ENCODE peak calls at places on chromosome 6, in five cellular contexts. G is uterus; C is CD8-positive, alpha-beta T cell; D is activated T-cell treated with anti-CD3 and anti-CD28 coated beads for 1 hour; A is stimulated activated CD4-positive, alpha-beta T cell treated with anti-CD3 and anti-CD28 coated beads, Interleukin-15, amount 100 ng/mL, for 24 hours. I is an unnamed sample.

GRCh38 chr6:129432738-129433137 is 277.2 kb downstream of the ARHGAP18 start:
- DNase-seq in G (no peak), C (no peak), D (no peak), A (no peak), I (no peak)

GRCh38 chr6:105810105-105810921 is 275.8 kb upstream of the PRDM1 start:
- DNase-seq in G (peak), C (no peak), D (no peak), A (peak), I (no peak)

GRCh38 chr6:155154158-155154830 is 109.5 kb upstream of the CLDN20 start:
- DNase-seq in G (peak), C (no peak), D (no peak), A (peak), I (no peak)

GRCh38 chr6:155452576-155452975 is 3.1 kb downstream of the NOX3 start:
- DNase-seq in G (no peak), C (no peak), D (no peak), A (no peak), I (no peak)

GRCh38 chr6:90444125-90444745 is 142.6 kb downstream of the MAP3K7 start:
- DNase-seq in G (no peak), C (no peak), D (no peak), A (no peak), I (no peak)

GRCh38 chr6:27777126-27777525 is 135.1 kb downstream of the OR2B2 start:
- DNase-seq in G (no peak), C (peak), D (no peak), A (no peak), I (no peak)

GRCh38 chr6:138229663-138230194 is 11.4 kb upstream of the PBOV1 start:
- DNase-seq in G (no peak), C (no peak), D (no peak), A (no peak), I (no peak)

GRCh38 chr6:158014505-158015187 is 33.0 kb downstream of the SYNJ2 start:
- DNase-seq in G (no peak), C (no peak), D (no peak), A (no peak), I (no peak)

GRCh38 chr6:75206338-75207210 is 721 bp upstream of the COL12A1 start:
- DNase-seq in G (peak), C (no peak), D (no peak), A (peak), I (no peak)

GRCh38 chr6:53858913-53859312 is 64.1 kb downstream of the LRRC1 start:
- DNase-seq in G (no peak), C (no peak), D (no peak), A (no peak), I (no peak)